ENCODE peak calls at places on chromosomes 4 and X, in nine cellular contexts. K is mammary epithelial cell, E is endodermal cell, T is stomach, Y is psoas muscle, D is neural progenitor cell, X is PC-3, C is A673, O is body of pancreas. Z is an unnamed sample.

GRCh38 chr4:137310156-137310555 is 222.1 kb downstream of the PCDH18 start:
- DNase-seq in D (no peak), O (no peak), C (peak; percentile 35), X (no peak), K (peak; percentile 7), E (no peak), Y (no peak), T (no peak), Z (no peak)

GRCh38 chrX:110120025-110120424 is 117.1 kb downstream of the TMEM164 start:
- DNase-seq in X (no peak), T (peak; percentile 68), C (no peak), O (peak; percentile 72), K (no peak), Y (no peak), E (no peak), D (no peak), Z (no peak)

GRCh38 chrX:21132686-21133393 is 241.4 kb upstream of the CNKSR2 start:
- DNase-seq in T (no peak), D (no peak), X (no peak), Y (no peak), O (no peak), K (peak; percentile 39), C (no peak), E (no peak), Z (peak; percentile 41)

GRCh38 chr4:59094505-59094904 is 1984.3 kb upstream of the IGFBP7 start:
- DNase-seq in X (peak; percentile 10), O (no peak), C (no peak), E (peak; percentile 48), K (no peak), Y (no peak), D (peak; percentile 11), T (no peak), Z (no peak)

GRCh38 chrX:68685722-68686683 is 38.5 kb downstream of the STARD8 start:
- DNase-seq in C (peak; percentile 38), X (no peak), O (peak; percentile 39), D (peak; percentile 50), Y (peak; percentile 41), K (peak; percentile 10), E (peak; percentile 85), T (no peak), Z (no peak)

GRCh38 chrX:100083146-100083715 is 326.8 kb downstream of the PCDH19 start:
- DNase-seq in K (peak; percentile 69), Y (no peak), D (peak; percentile 80), E (no peak), C (no peak), T (no peak), X (no peak), O (no peak), Z (peak; percentile 63)

GRCh38 chrX:123869488-123869887 is 9.6 kb downstream of the XIAP start:
- DNase-seq in D (no peak), X (peak; percentile 54), T (no peak), O (no peak), Y (no peak), E (no peak), C (no peak), K (peak; percentile 23), Z (peak; percentile 48)

GRCh38 chr4:75391489-75392166 is 122.6 kb downstream of the RCHY1 start:
- DNase-seq in C (no peak), D (peak; percentile 11), O (no peak), T (no peak), Y (no peak), E (no peak), K (no peak), X (no peak), Z (no peak)

GRCh38 chrX:16528620-16529019 is 121.3 kb upstream of the S100G start:
- DNase-seq in X (no peak), E (no peak), T (no peak), D (no peak), Y (no peak), C (no peak), K (no peak), O (no peak), Z (no peak)

GRCh38 chr4:20464381-20464780 is 212.7 kb downstream of the SLIT2 start:
- DNase-seq in Y (no peak), K (peak; percentile 62), C (no peak), X (peak; percentile 77), D (no peak), E (no peak), O (no peak), T (no peak), Z (peak; percentile 86)

GRCh38 chr4:55947912-55948725 is 626 bp upstream of the CEP135 start:
- DNase-seq in Y (no peak), T (no peak), C (peak; percentile 41), O (no peak), D (no peak), K (peak; percentile 93), X (peak; percentile 96), E (no peak), Z (peak; percentile 96)

GRCh38 chr4:63717384-63717783 is 691.9 kb downstream of the TECRL start:
- DNase-seq in Y (no peak), O (no peak), K (no peak), T (no peak), C (peak; percentile 0), D (peak; percentile 41), E (no peak), X (peak; percentile 82), Z (peak; percentile 12)

GRCh38 chr4:41718907-41719306 is 29.6 kb downstream of the PHOX2B start:
- DNase-seq in D (no peak), E (no peak), O (no peak), X (peak; percentile 71), C (no peak), T (no peak), K (peak; percentile 30), Y (no peak), Z (peak; percentile 81)

GRCh38 chr4:29540439-29541102 is 1179.6 kb upstream of the PCDH7 start:
- DNase-seq in T (no peak), O (no peak), D (no peak), X (no peak), K (peak; percentile 1), C (no peak), E (no peak), Y (no peak), Z (no peak)

GRCh38 chrX:7088968-7089615 is 58.4 kb upstream of the STS start:
- DNase-seq in D (peak; percentile 26), Y (no peak), X (peak; percentile 28), T (no peak), K (no peak), E (peak; percentile 76), O (no peak), C (no peak), Z (no peak)

GRCh38 chrX:12610079-12610478 is 181.1 kb upstream of the PRPS2 start:
- DNase-seq in C (no peak), O (no peak), E (no peak), T (no peak), Y (no peak), D (no peak), K (peak; percentile 98), X (peak; percentile 78), Z (peak; percentile 96)

GRCh38 chrX:136880003-136880451 is 498 bp downstream of the RBMX start:
- DNase-seq in C (no peak), K (no peak), X (no peak), D (peak; percentile 32), T (no peak), E (peak; percentile 47), O (peak; percentile 36), Y (peak; percentile 30), Z (no peak)

GRCh38 chrX:55196688-55197087 is 23.5 kb upstream of the PAGE5 start:
- DNase-seq in Y (no peak), D (peak; percentile 4), E (no peak), C (no peak), T (no peak), X (no peak), O (no peak), K (no peak), Z (no peak)

GRCh38 chr4:7131498-7132031 is 60.8 kb upstream of the SORCS2 start:
- DNase-seq in X (no peak), Y (no peak), T (no peak), C (no peak), O (no peak), D (no peak), E (no peak), K (no peak), Z (no peak)

DNA sequence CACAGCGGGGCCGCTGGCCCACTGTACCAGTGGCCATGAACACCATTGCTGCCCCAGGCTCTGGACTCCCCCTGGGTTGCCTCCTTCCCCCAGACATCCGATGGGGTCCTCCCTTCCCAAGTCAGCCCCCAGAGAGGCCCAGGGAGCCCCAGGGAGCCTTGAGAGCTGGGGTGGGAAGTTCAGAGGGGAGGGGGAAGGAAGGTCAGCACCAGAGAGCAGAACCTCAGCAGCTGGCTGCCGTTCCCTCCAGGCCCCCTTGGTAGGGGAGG is 464 bp upstream of the ARHGAP4 start:
- DNase-seq in D (no peak), C (no peak), T (no peak), E (no peak), K (no peak), Y (no peak), X (no peak), O (no peak), Z (no peak)
- H3K4me3 ChIP-seq in D (peak overlapping the region; percentile 63), C (peak overlapping the region; percentile 58), T (peak overlapping the region; percentile 59), E (no peak overlapping the region), K (no peak overlapping the region), Y (peak overlapping the region; percentile 86), X (no peak overlapping the region), O (no peak overlapping the region), Z (no peak overlapping the region)

GRCh38 chr4:116183241-116183640 is 902.1 kb downstream of the TRAM1L1 start:
- DNase-seq in Y (no peak), O (no peak), E (no peak), X (no peak), T (no peak), K (no peak), D (no peak), C (peak; percentile 88), Z (no peak)

GRCh38 chr4:116180056-116180690 is 905.2 kb downstream of the TRAM1L1 start:
- DNase-seq in E (no peak), O (no peak), Y (no peak), X (peak; percentile 24), C (peak; percentile 73), T (no peak), D (peak; percentile 17), K (peak; percentile 4), Z (peak; percentile 8)
- TF ChIP-seq CTCF in E (peak; percentile 75), O (peak; percentile 35), Y (peak; percentile 13), X (peak; percentile 68), C (peak; percentile 78), T (no peak), D (peak; percentile 68), K (peak; percentile 55), Z (peak; percentile 33)

DNA sequence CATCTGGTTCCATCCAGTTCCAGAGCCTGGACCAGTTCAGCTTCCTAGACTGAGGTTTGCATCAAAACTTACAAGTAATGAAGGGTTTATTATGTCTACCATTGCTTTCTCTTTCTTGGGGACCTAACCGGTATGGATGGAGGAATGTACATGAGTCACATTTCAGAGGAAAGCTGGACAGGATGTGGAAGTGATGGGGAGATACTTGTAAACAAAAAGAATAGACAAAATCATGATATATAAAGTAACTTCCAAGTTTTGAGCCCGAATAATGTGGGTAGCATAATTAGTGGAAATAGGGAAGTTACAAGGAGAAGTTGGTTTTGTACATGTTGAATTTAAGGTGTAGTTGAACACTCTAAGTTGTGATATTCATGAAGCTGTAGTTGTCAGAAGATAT is 14.9 kb downstream of the FNIP2 start:
- DNase-seq in E (no peak), T (no peak), X (peak; percentile 24), K (peak; percentile 35), D (no peak), C (no peak), Y (no peak), O (no peak), Z (peak; percentile 55)
- H3K36me3 ChIP-seq in E (no peaks in the 10 kb centered on the region), T (no peaks in the 10 kb centered on the region), X (no peaks in the 10 kb centered on the region), K (no peaks in the 10 kb centered on the region), D (no peaks in the 10 kb centered on the region), C (no peaks in the 10 kb centered on the region), Y (no peaks in the 10 kb centered on the region), O (no peaks in the 10 kb centered on the region), Z (no peaks in the 10 kb centered on the region)

GRCh38 chr4:44859477-44859876 is 133.1 kb upstream of the GNPDA2 start:
- DNase-seq in O (no peak), T (no peak), D (no peak), E (no peak), Y (no peak), K (no peak), X (no peak), C (no peak), Z (no peak)
- H3K4me3 ChIP-seq in O (no peak overlapping the region), T (no peak overlapping the region), D (no peak overlapping the region), E (no peak overlapping the region), Y (no peak overlapping the region), K (no peak overlapping the region), X (no peak overlapping the region), C (no peak overlapping the region), Z (no peak overlapping the region)